ENCODE peak calls at places on chromosome 19, in nine cellular contexts. One of them, this sample, is unnamed.

GRCh38 chr19:35140898-35141626 is 2.0 kb upstream of the FXYD7 start:
- DNase-seq in mesenteric fat pad: peak; percentile 98
- DNase-seq in anterior cingulate cortex: peak; percentile 97
- DNase-seq in GF-D8: peak; percentile 32
- DNase-seq in thoracic aorta: peak; percentile 87
- DNase-seq in HTR-8/SVneo: peak; percentile 92
- DNase-seq in substantia nigra: peak; percentile 73
- DNase-seq in Panc1: no peak
- DNase-seq in heart right ventricle: peak; percentile 97
- DNase-seq in this sample: peak; percentile 95

GRCh38 chr19:43798546-43799409 is 3.5 kb downstream of the LYPD5 start:
- DNase-seq in mesenteric fat pad: no peak
- DNase-seq in anterior cingulate cortex: peak; percentile 58
- DNase-seq in GF-D8: no peak
- DNase-seq in thoracic aorta: no peak
- DNase-seq in HTR-8/SVneo: peak; percentile 41
- DNase-seq in substantia nigra: no peak
- DNase-seq in Panc1: no peak
- DNase-seq in heart right ventricle: no peak
- DNase-seq in this sample: peak; percentile 77

GRCh38 chr19:14407889-14408640 is 11.1 kb downstream of the DDX39A start:
- DNase-seq in mesenteric fat pad: no peak
- DNase-seq in anterior cingulate cortex: no peak
- DNase-seq in GF-D8: no peak
- DNase-seq in thoracic aorta: no peak
- DNase-seq in HTR-8/SVneo: no peak
- DNase-seq in substantia nigra: no peak
- DNase-seq in Panc1: no peak
- DNase-seq in heart right ventricle: no peak
- DNase-seq in this sample: no peak

GRCh38 chr19:35773020-35773809 is 2.1 kb upstream of the ARHGAP33 start:
- DNase-seq in mesenteric fat pad: no peak
- DNase-seq in anterior cingulate cortex: no peak
- DNase-seq in GF-D8: no peak
- DNase-seq in thoracic aorta: no peak
- DNase-seq in HTR-8/SVneo: no peak
- DNase-seq in substantia nigra: no peak
- DNase-seq in Panc1: no peak
- DNase-seq in heart right ventricle: no peak
- DNase-seq in this sample: peak; percentile 51

GRCh38 chr19:1000591-1001537 is 645 bp downstream of the GRIN3B start:
- DNase-seq in mesenteric fat pad: no peak
- DNase-seq in anterior cingulate cortex: no peak
- DNase-seq in GF-D8: no peak
- DNase-seq in thoracic aorta: no peak
- DNase-seq in HTR-8/SVneo: no peak
- DNase-seq in substantia nigra: no peak
- DNase-seq in Panc1: no peak
- DNase-seq in heart right ventricle: no peak
- DNase-seq in this sample: no peak

GRCh38 chr19:17329061-17329767 is 5.4 kb downstream of the ANO8 start:
- DNase-seq in mesenteric fat pad: no peak
- DNase-seq in anterior cingulate cortex: no peak
- DNase-seq in GF-D8: no peak
- DNase-seq in thoracic aorta: no peak
- DNase-seq in HTR-8/SVneo: no peak
- DNase-seq in substantia nigra: no peak
- DNase-seq in Panc1: no peak
- DNase-seq in heart right ventricle: no peak
- DNase-seq in this sample: no peak

GRCh38 chr19:36051236-36051635 is 2.8 kb downstream of the THAP8 start:
- DNase-seq in mesenteric fat pad: no peak
- DNase-seq in anterior cingulate cortex: peak; percentile 13
- DNase-seq in GF-D8: no peak
- DNase-seq in thoracic aorta: no peak
- DNase-seq in HTR-8/SVneo: no peak
- DNase-seq in substantia nigra: no peak
- DNase-seq in Panc1: no peak
- DNase-seq in heart right ventricle: no peak
- DNase-seq in this sample: no peak

GRCh38 chr19:41868989-41869300 is 8.1 kb upstream of the CD79A start:
- DNase-seq in mesenteric fat pad: no peak
- DNase-seq in anterior cingulate cortex: no peak
- DNase-seq in GF-D8: no peak
- DNase-seq in thoracic aorta: no peak
- DNase-seq in HTR-8/SVneo: no peak
- DNase-seq in substantia nigra: no peak
- DNase-seq in Panc1: no peak
- DNase-seq in heart right ventricle: no peak
- DNase-seq in this sample: no peak

GRCh38 chr19:13022111-13022858 is 27.0 kb downstream of the NFIX start:
- DNase-seq in mesenteric fat pad: no peak
- DNase-seq in anterior cingulate cortex: peak; percentile 73
- DNase-seq in GF-D8: no peak
- DNase-seq in thoracic aorta: no peak
- DNase-seq in HTR-8/SVneo: no peak
- DNase-seq in substantia nigra: no peak
- DNase-seq in Panc1: no peak
- DNase-seq in heart right ventricle: peak; percentile 60
- DNase-seq in this sample: no peak

GRCh38 chr19:12574036-12574435 is 22.8 kb upstream of the ZNF564 start:
- DNase-seq in mesenteric fat pad: no peak
- DNase-seq in anterior cingulate cortex: no peak
- DNase-seq in GF-D8: no peak
- DNase-seq in thoracic aorta: no peak
- DNase-seq in HTR-8/SVneo: no peak
- DNase-seq in substantia nigra: no peak
- DNase-seq in Panc1: no peak
- DNase-seq in heart right ventricle: no peak
- DNase-seq in this sample: no peak

GRCh38 chr19:35558400-35559280 is 4.8 kb downstream of the ATP4A start:
- DNase-seq in mesenteric fat pad: no peak
- DNase-seq in anterior cingulate cortex: no peak
- DNase-seq in GF-D8: no peak
- DNase-seq in thoracic aorta: no peak
- DNase-seq in HTR-8/SVneo: no peak
- DNase-seq in substantia nigra: no peak
- DNase-seq in Panc1: no peak
- DNase-seq in heart right ventricle: no peak
- DNase-seq in this sample: no peak

GRCh38 chr19:5585461-5586299 is 17.9 kb upstream of the TINCR start:
- DNase-seq in mesenteric fat pad: no peak
- DNase-seq in anterior cingulate cortex: peak; percentile 43
- DNase-seq in GF-D8: no peak
- DNase-seq in thoracic aorta: no peak
- DNase-seq in HTR-8/SVneo: no peak
- DNase-seq in substantia nigra: peak; percentile 22
- DNase-seq in Panc1: no peak
- DNase-seq in heart right ventricle: no peak
- DNase-seq in this sample: no peak

GRCh38 chr19:23436944-23437343 is 41.7 kb upstream of the ZNF91 start:
- DNase-seq in mesenteric fat pad: no peak
- DNase-seq in anterior cingulate cortex: no peak
- DNase-seq in GF-D8: no peak
- DNase-seq in thoracic aorta: no peak
- DNase-seq in HTR-8/SVneo: no peak
- DNase-seq in substantia nigra: no peak
- DNase-seq in Panc1: no peak
- DNase-seq in heart right ventricle: no peak
- DNase-seq in this sample: no peak

GRCh38 chr19:374886-375235 is 30.3 kb upstream of the MIER2 start:
- DNase-seq in mesenteric fat pad: no peak
- DNase-seq in anterior cingulate cortex: no peak
- DNase-seq in GF-D8: no peak
- DNase-seq in thoracic aorta: no peak
- DNase-seq in HTR-8/SVneo: no peak
- DNase-seq in substantia nigra: no peak
- DNase-seq in Panc1: no peak
- DNase-seq in heart right ventricle: no peak
- DNase-seq in this sample: no peak

GRCh38 chr19:2455481-2456300 is 1.1 kb downstream of the LMNB2 start:
- DNase-seq in mesenteric fat pad: no peak
- DNase-seq in anterior cingulate cortex: peak; percentile 37
- DNase-seq in GF-D8: no peak
- DNase-seq in thoracic aorta: no peak
- DNase-seq in HTR-8/SVneo: no peak
- DNase-seq in substantia nigra: no peak
- DNase-seq in Panc1: no peak
- DNase-seq in heart right ventricle: peak; percentile 39
- DNase-seq in this sample: no peak

GRCh38 chr19:29171525-29171924 is 41.4 kb downstream of the UQCRFS1 start:
- DNase-seq in mesenteric fat pad: no peak
- DNase-seq in anterior cingulate cortex: no peak
- DNase-seq in GF-D8: no peak
- DNase-seq in thoracic aorta: no peak
- DNase-seq in HTR-8/SVneo: no peak
- DNase-seq in substantia nigra: no peak
- DNase-seq in Panc1: no peak
- DNase-seq in heart right ventricle: no peak
- DNase-seq in this sample: no peak

GRCh38 chr19:50415661-50416033 is 3.1 kb upstream of the SPIB start:
- DNase-seq in mesenteric fat pad: no peak
- DNase-seq in anterior cingulate cortex: no peak
- DNase-seq in GF-D8: no peak
- DNase-seq in thoracic aorta: no peak
- DNase-seq in HTR-8/SVneo: no peak
- DNase-seq in substantia nigra: no peak
- DNase-seq in Panc1: no peak
- DNase-seq in heart right ventricle: peak; percentile 36
- DNase-seq in this sample: no peak

GRCh38 chr19:35793381-35794165 is 18.2 kb downstream of the ARHGAP33 start:
- DNase-seq in mesenteric fat pad: no peak
- DNase-seq in anterior cingulate cortex: no peak
- DNase-seq in GF-D8: no peak
- DNase-seq in thoracic aorta: no peak
- DNase-seq in HTR-8/SVneo: no peak
- DNase-seq in substantia nigra: no peak
- DNase-seq in Panc1: no peak
- DNase-seq in heart right ventricle: no peak
- DNase-seq in this sample: no peak

GRCh38 chr19:13930402-13930801 is 7.8 kb downstream of the PODNL1 start:
- DNase-seq in mesenteric fat pad: no peak
- DNase-seq in anterior cingulate cortex: no peak
- DNase-seq in GF-D8: no peak
- DNase-seq in thoracic aorta: no peak
- DNase-seq in HTR-8/SVneo: no peak
- DNase-seq in substantia nigra: no peak
- DNase-seq in Panc1: no peak
- DNase-seq in heart right ventricle: no peak
- DNase-seq in this sample: no peak

GRCh38 chr19:38183227-38183914 is 40.7 kb downstream of the DPF1 start:
- DNase-seq in mesenteric fat pad: no peak
- DNase-seq in anterior cingulate cortex: no peak
- DNase-seq in GF-D8: no peak
- DNase-seq in thoracic aorta: no peak
- DNase-seq in HTR-8/SVneo: no peak
- DNase-seq in substantia nigra: no peak
- DNase-seq in Panc1: no peak
- DNase-seq in heart right ventricle: peak; percentile 65
- DNase-seq in this sample: no peak

GRCh38 chr19:16164222-16164890 is 9.0 kb downstream of the CIB3 start:
- DNase-seq in mesenteric fat pad: no peak
- DNase-seq in anterior cingulate cortex: no peak
- DNase-seq in GF-D8: no peak
- DNase-seq in thoracic aorta: no peak
- DNase-seq in HTR-8/SVneo: no peak
- DNase-seq in substantia nigra: no peak
- DNase-seq in Panc1: no peak
- DNase-seq in heart right ventricle: no peak
- DNase-seq in this sample: no peak

GRCh38 chr19:35730326-35730725 is 11.9 kb downstream of the IGFLR1 start:
- DNase-seq in mesenteric fat pad: no peak
- DNase-seq in anterior cingulate cortex: no peak
- DNase-seq in GF-D8: no peak
- DNase-seq in thoracic aorta: no peak
- DNase-seq in HTR-8/SVneo: no peak
- DNase-seq in substantia nigra: no peak
- DNase-seq in Panc1: no peak
- DNase-seq in heart right ventricle: no peak
- DNase-seq in this sample: no peak

GRCh38 chr19:5999693-6000092 is 21.8 kb upstream of the RANBP3 start:
- DNase-seq in mesenteric fat pad: no peak
- DNase-seq in anterior cingulate cortex: no peak
- DNase-seq in GF-D8: no peak
- DNase-seq in thoracic aorta: no peak
- DNase-seq in HTR-8/SVneo: no peak
- DNase-seq in substantia nigra: no peak
- DNase-seq in Panc1: no peak
- DNase-seq in heart right ventricle: no peak
- DNase-seq in this sample: no peak

GRCh38 chr19:45087531-45087930 is 5.4 kb upstream of the PPP1R37 start:
- DNase-seq in mesenteric fat pad: no peak
- DNase-seq in anterior cingulate cortex: no peak
- DNase-seq in GF-D8: no peak
- DNase-seq in thoracic aorta: no peak
- DNase-seq in HTR-8/SVneo: no peak
- DNase-seq in substantia nigra: no peak
- DNase-seq in Panc1: no peak
- DNase-seq in heart right ventricle: no peak
- DNase-seq in this sample: no peak

GRCh38 chr19:2420490-2420889 is 6.9 kb downstream of the TIMM13 start:
- DNase-seq in mesenteric fat pad: no peak
- DNase-seq in anterior cingulate cortex: no peak
- DNase-seq in GF-D8: no peak
- DNase-seq in thoracic aorta: no peak
- DNase-seq in HTR-8/SVneo: no peak
- DNase-seq in substantia nigra: no peak
- DNase-seq in Panc1: no peak
- DNase-seq in heart right ventricle: no peak
- DNase-seq in this sample: no peak

GRCh38 chr19:621819-622218 is 11.5 kb downstream of the POLRMT start:
- DNase-seq in mesenteric fat pad: no peak
- DNase-seq in anterior cingulate cortex: no peak
- DNase-seq in GF-D8: no peak
- DNase-seq in thoracic aorta: no peak
- DNase-seq in HTR-8/SVneo: no peak
- DNase-seq in substantia nigra: no peak
- DNase-seq in Panc1: no peak
- DNase-seq in heart right ventricle: no peak
- DNase-seq in this sample: no peak

GRCh38 chr19:18338471-18339001 is 1.9 kb upstream of the PGPEP1 start:
- DNase-seq in mesenteric fat pad: no peak
- DNase-seq in anterior cingulate cortex: no peak
- DNase-seq in GF-D8: no peak
- DNase-seq in thoracic aorta: no peak
- DNase-seq in HTR-8/SVneo: no peak
- DNase-seq in substantia nigra: no peak
- DNase-seq in Panc1: no peak
- DNase-seq in heart right ventricle: no peak
- DNase-seq in this sample: no peak

GRCh38 chr19:3893509-3894179 is 13.2 kb downstream of the ATCAY start:
- DNase-seq in mesenteric fat pad: no peak
- DNase-seq in anterior cingulate cortex: no peak
- DNase-seq in GF-D8: no peak
- DNase-seq in thoracic aorta: no peak
- DNase-seq in HTR-8/SVneo: no peak
- DNase-seq in substantia nigra: no peak
- DNase-seq in Panc1: no peak
- DNase-seq in heart right ventricle: no peak
- DNase-seq in this sample: no peak

GRCh38 chr19:33621811-33622504 is at the start of gene CHST8:
- DNase-seq in mesenteric fat pad: no peak
- DNase-seq in anterior cingulate cortex: peak; percentile 63
- DNase-seq in GF-D8: no peak
- DNase-seq in thoracic aorta: no peak
- DNase-seq in HTR-8/SVneo: peak; percentile 21
- DNase-seq in substantia nigra: no peak
- DNase-seq in Panc1: no peak
- DNase-seq in heart right ventricle: peak; percentile 57
- DNase-seq in this sample: no peak

GRCh38 chr19:46616631-46617322 is 8.1 kb downstream of the PTGIR start:
- DNase-seq in mesenteric fat pad: no peak
- DNase-seq in anterior cingulate cortex: no peak
- DNase-seq in GF-D8: peak; percentile 40
- DNase-seq in thoracic aorta: no peak
- DNase-seq in HTR-8/SVneo: peak; percentile 73
- DNase-seq in substantia nigra: peak; percentile 46
- DNase-seq in Panc1: no peak
- DNase-seq in heart right ventricle: peak; percentile 71
- DNase-seq in this sample: peak; percentile 45

This sample was measured in PC-9.